ENCODE peak calls at places on chromosomes 13 and 19, in ten cellular contexts. One of them, this sample, is unnamed.

GRCh38 chr19:27746691-27747380 is 1466.1 kb downstream of the UQCRFS1 start:
- DNase-seq in naive thymus-derived CD4-positive, alpha-beta T cell: no peak
- DNase-seq in HL-60: no peak
- DNase-seq in neuronal stem cell: no peak
- DNase-seq in HCT116: no peak
- DNase-seq in psoas muscle: peak
- DNase-seq in SK-N-SH: peak
- DNase-seq in thoracic aorta: no peak
- DNase-seq in astrocyte: peak
- DNase-seq in stomach: peak
- DNase-seq in this sample: peak

GRCh38 chr19:30349131-30349730 is 23.0 kb upstream of the ZNF536 start:
- DNase-seq in naive thymus-derived CD4-positive, alpha-beta T cell: no peak
- DNase-seq in HL-60: no peak
- DNase-seq in neuronal stem cell: no peak
- DNase-seq in HCT116: no peak
- DNase-seq in psoas muscle: peak
- DNase-seq in SK-N-SH: no peak
- DNase-seq in thoracic aorta: no peak
- DNase-seq in astrocyte: no peak
- DNase-seq in stomach: no peak
- DNase-seq in this sample: no peak

GRCh38 chr19:36113895-36114762 is 546 bp downstream of the POLR2I start:
- DNase-seq in naive thymus-derived CD4-positive, alpha-beta T cell: peak
- DNase-seq in HL-60: no peak
- DNase-seq in neuronal stem cell: no peak
- DNase-seq in HCT116: no peak
- DNase-seq in psoas muscle: no peak
- DNase-seq in SK-N-SH: peak
- DNase-seq in thoracic aorta: no peak
- DNase-seq in astrocyte: peak
- DNase-seq in stomach: peak
- DNase-seq in this sample: peak

GRCh38 chr19:14430712-14431111 is 2.4 kb upstream of the PKN1 start:
- DNase-seq in naive thymus-derived CD4-positive, alpha-beta T cell: no peak
- DNase-seq in HL-60: no peak
- DNase-seq in neuronal stem cell: no peak
- DNase-seq in HCT116: no peak
- DNase-seq in psoas muscle: no peak
- DNase-seq in SK-N-SH: no peak
- DNase-seq in thoracic aorta: no peak
- DNase-seq in astrocyte: no peak
- DNase-seq in stomach: no peak
- DNase-seq in this sample: no peak

GRCh38 chr19:57245066-57245465 is 4.6 kb downstream of the ZNF805 start:
- DNase-seq in naive thymus-derived CD4-positive, alpha-beta T cell: no peak
- DNase-seq in HL-60: no peak
- DNase-seq in neuronal stem cell: no peak
- DNase-seq in HCT116: no peak
- DNase-seq in psoas muscle: no peak
- DNase-seq in SK-N-SH: no peak
- DNase-seq in thoracic aorta: no peak
- DNase-seq in astrocyte: no peak
- DNase-seq in stomach: no peak
- DNase-seq in this sample: no peak

GRCh38 chr19:7294571-7295212 is 478 bp upstream of the INSR start:
- DNase-seq in naive thymus-derived CD4-positive, alpha-beta T cell: no peak
- DNase-seq in HL-60: peak
- DNase-seq in neuronal stem cell: peak
- DNase-seq in HCT116: peak
- DNase-seq in psoas muscle: peak
- DNase-seq in SK-N-SH: peak
- DNase-seq in thoracic aorta: peak
- DNase-seq in astrocyte: peak
- DNase-seq in stomach: peak
- DNase-seq in this sample: peak

GRCh38 chr13:45916859-45917418 is 65.4 kb upstream of the SIAH3 start:
- DNase-seq in naive thymus-derived CD4-positive, alpha-beta T cell: no peak
- DNase-seq in HL-60: no peak
- DNase-seq in neuronal stem cell: no peak
- DNase-seq in HCT116: no peak
- DNase-seq in psoas muscle: no peak
- DNase-seq in SK-N-SH: no peak
- DNase-seq in thoracic aorta: no peak
- DNase-seq in astrocyte: no peak
- DNase-seq in stomach: no peak
- DNase-seq in this sample: no peak

GRCh38 chr13:27712421-27712820 is 79.9 kb upstream of the GSX1 start:
- DNase-seq in naive thymus-derived CD4-positive, alpha-beta T cell: no peak
- DNase-seq in HL-60: no peak
- DNase-seq in neuronal stem cell: no peak
- DNase-seq in HCT116: no peak
- DNase-seq in psoas muscle: no peak
- DNase-seq in SK-N-SH: peak
- DNase-seq in thoracic aorta: no peak
- DNase-seq in astrocyte: no peak
- DNase-seq in stomach: peak
- DNase-seq in this sample: peak

GRCh38 chr13:112732679-112733078 is 42.8 kb downstream of the ATP11A start:
- DNase-seq in naive thymus-derived CD4-positive, alpha-beta T cell: no peak
- DNase-seq in HL-60: no peak
- DNase-seq in neuronal stem cell: no peak
- DNase-seq in HCT116: no peak
- DNase-seq in psoas muscle: no peak
- DNase-seq in SK-N-SH: no peak
- DNase-seq in thoracic aorta: no peak
- DNase-seq in astrocyte: no peak
- DNase-seq in stomach: no peak
- DNase-seq in this sample: no peak

GRCh38 chr13:88919970-88920628 is 1248.9 kb downstream of the SLITRK5 start:
- DNase-seq in naive thymus-derived CD4-positive, alpha-beta T cell: no peak
- DNase-seq in HL-60: peak
- DNase-seq in neuronal stem cell: no peak
- DNase-seq in HCT116: no peak
- DNase-seq in psoas muscle: no peak
- DNase-seq in SK-N-SH: no peak
- DNase-seq in thoracic aorta: no peak
- DNase-seq in astrocyte: no peak
- DNase-seq in stomach: no peak
- DNase-seq in this sample: no peak

GRCh38 chr13:93409001-93409400 is 182.4 kb downstream of the GPC6 start:
- DNase-seq in naive thymus-derived CD4-positive, alpha-beta T cell: no peak
- DNase-seq in HL-60: no peak
- DNase-seq in neuronal stem cell: no peak
- DNase-seq in HCT116: no peak
- DNase-seq in psoas muscle: no peak
- DNase-seq in SK-N-SH: no peak
- DNase-seq in thoracic aorta: no peak
- DNase-seq in astrocyte: peak
- DNase-seq in stomach: no peak
- DNase-seq in this sample: no peak

GRCh38 chr13:76745246-76746200 is 140.7 kb downstream of the KCTD12 start:
- DNase-seq in naive thymus-derived CD4-positive, alpha-beta T cell: no peak
- DNase-seq in HL-60: peak
- DNase-seq in neuronal stem cell: no peak
- DNase-seq in HCT116: no peak
- DNase-seq in psoas muscle: no peak
- DNase-seq in SK-N-SH: no peak
- DNase-seq in thoracic aorta: no peak
- DNase-seq in astrocyte: no peak
- DNase-seq in stomach: no peak
- DNase-seq in this sample: no peak

GRCh38 chr13:25249001-25249543 is 38.2 kb downstream of the MTMR6 start:
- DNase-seq in naive thymus-derived CD4-positive, alpha-beta T cell: no peak
- DNase-seq in HL-60: peak
- DNase-seq in neuronal stem cell: no peak
- DNase-seq in HCT116: no peak
- DNase-seq in psoas muscle: no peak
- DNase-seq in SK-N-SH: peak
- DNase-seq in thoracic aorta: no peak
- DNase-seq in astrocyte: peak
- DNase-seq in stomach: no peak
- DNase-seq in this sample: peak

GRCh38 chr13:42732073-42732472 is 49.3 kb upstream of the FAM216B start:
- DNase-seq in naive thymus-derived CD4-positive, alpha-beta T cell: no peak
- DNase-seq in HL-60: no peak
- DNase-seq in neuronal stem cell: no peak
- DNase-seq in HCT116: no peak
- DNase-seq in psoas muscle: no peak
- DNase-seq in SK-N-SH: no peak
- DNase-seq in thoracic aorta: no peak
- DNase-seq in astrocyte: no peak
- DNase-seq in stomach: no peak
- DNase-seq in this sample: no peak
- H3K4me3 ChIP-seq in naive thymus-derived CD4-positive, alpha-beta T cell: no peak
- H3K4me3 ChIP-seq in HL-60: no peak
- H3K4me3 ChIP-seq in neuronal stem cell: no peak
- H3K4me3 ChIP-seq in HCT116: no peak
- H3K4me3 ChIP-seq in psoas muscle: no peak
- H3K4me3 ChIP-seq in SK-N-SH: no peak
- H3K4me3 ChIP-seq in thoracic aorta: no peak
- H3K4me3 ChIP-seq in astrocyte: no peak
- H3K4me3 ChIP-seq in stomach: no peak
- H3K4me3 ChIP-seq in this sample: no peak

GRCh38 chr13:99083976-99084375 is 106.1 kb upstream of the DOCK9 start:
- DNase-seq in naive thymus-derived CD4-positive, alpha-beta T cell: peak
- DNase-seq in HL-60: no peak
- DNase-seq in neuronal stem cell: no peak
- DNase-seq in HCT116: no peak
- DNase-seq in psoas muscle: no peak
- DNase-seq in SK-N-SH: no peak
- DNase-seq in thoracic aorta: no peak
- DNase-seq in astrocyte: no peak
- DNase-seq in stomach: no peak
- DNase-seq in this sample: no peak
- H3K27ac ChIP-seq in naive thymus-derived CD4-positive, alpha-beta T cell: peak
- H3K27ac ChIP-seq in HL-60: no peak
- H3K27ac ChIP-seq in neuronal stem cell: no peak
- H3K27ac ChIP-seq in HCT116: no peak
- H3K27ac ChIP-seq in psoas muscle: no peak
- H3K27ac ChIP-seq in SK-N-SH: peak
- H3K27ac ChIP-seq in thoracic aorta: no peak
- H3K27ac ChIP-seq in astrocyte: no peak
- H3K27ac ChIP-seq in stomach: no peak
- H3K27ac ChIP-seq in this sample: no peak

GRCh38 chr19:1214299-1214861 is 8.8 kb downstream of the STK11 start:
- DNase-seq in naive thymus-derived CD4-positive, alpha-beta T cell: no peak
- DNase-seq in HL-60: no peak
- DNase-seq in neuronal stem cell: no peak
- DNase-seq in HCT116: no peak
- DNase-seq in psoas muscle: no peak
- DNase-seq in SK-N-SH: no peak
- DNase-seq in thoracic aorta: no peak
- DNase-seq in astrocyte: no peak
- DNase-seq in stomach: no peak
- DNase-seq in this sample: no peak

GRCh38 chr19:1217366-1217765 is 11.8 kb downstream of the STK11 start:
- DNase-seq in naive thymus-derived CD4-positive, alpha-beta T cell: no peak
- DNase-seq in HL-60: no peak
- DNase-seq in neuronal stem cell: no peak
- DNase-seq in HCT116: no peak
- DNase-seq in psoas muscle: peak
- DNase-seq in SK-N-SH: no peak
- DNase-seq in thoracic aorta: no peak
- DNase-seq in astrocyte: no peak
- DNase-seq in stomach: no peak
- DNase-seq in this sample: no peak

GRCh38 chr19:1216756-1217155 is 11.2 kb downstream of the STK11 start:
- DNase-seq in naive thymus-derived CD4-positive, alpha-beta T cell: no peak
- DNase-seq in HL-60: no peak
- DNase-seq in neuronal stem cell: no peak
- DNase-seq in HCT116: no peak
- DNase-seq in psoas muscle: no peak
- DNase-seq in SK-N-SH: no peak
- DNase-seq in thoracic aorta: no peak
- DNase-seq in astrocyte: no peak
- DNase-seq in stomach: no peak
- DNase-seq in this sample: no peak

GRCh38 chr19:1213391-1214286 is 8.1 kb downstream of the STK11 start:
- DNase-seq in naive thymus-derived CD4-positive, alpha-beta T cell: peak
- DNase-seq in HL-60: peak
- DNase-seq in neuronal stem cell: no peak
- DNase-seq in HCT116: no peak
- DNase-seq in psoas muscle: peak
- DNase-seq in SK-N-SH: peak
- DNase-seq in thoracic aorta: no peak
- DNase-seq in astrocyte: peak
- DNase-seq in stomach: peak
- DNase-seq in this sample: no peak

DNA sequence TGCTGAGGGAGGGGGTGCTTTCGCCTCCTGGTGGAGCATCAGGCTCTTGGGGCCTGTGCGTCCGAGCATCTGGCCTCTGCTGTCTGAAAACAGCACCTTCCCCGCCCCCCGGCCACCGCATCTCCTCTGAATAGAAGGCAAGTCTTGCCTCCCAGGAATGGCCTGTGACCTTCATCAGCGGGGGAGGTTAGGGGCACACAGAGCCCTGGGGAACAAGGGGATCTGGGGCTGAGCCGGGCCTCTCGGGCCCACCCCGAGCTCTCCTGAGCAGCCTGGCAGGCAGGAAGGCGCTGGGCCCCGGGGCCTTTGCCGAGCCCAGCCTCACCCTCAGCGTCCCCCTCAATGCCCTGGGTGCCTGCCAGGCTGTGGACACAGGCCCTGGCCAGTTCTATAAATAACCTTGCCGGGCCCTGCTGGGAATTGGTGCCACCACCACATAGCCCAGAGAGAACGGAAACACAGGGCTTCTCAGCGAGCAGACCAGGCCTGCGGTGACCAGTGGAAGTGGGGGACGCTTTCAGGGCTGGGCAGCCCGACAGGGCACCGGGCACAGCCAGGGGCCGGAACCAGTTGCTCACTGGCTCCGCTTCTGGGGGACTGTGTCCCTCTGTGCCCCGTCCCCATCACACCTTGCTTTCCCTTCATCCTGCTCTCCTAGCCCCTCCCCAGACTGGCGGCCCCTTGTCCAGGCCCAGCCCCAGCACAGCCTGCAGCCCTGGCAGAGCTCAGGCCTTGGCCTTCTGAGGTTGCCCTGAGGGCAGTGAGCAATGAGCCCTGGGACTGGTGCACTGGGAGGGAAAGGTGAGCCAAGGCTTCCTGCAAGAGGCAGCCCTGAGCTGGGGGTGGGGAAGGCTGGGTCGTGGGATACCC is 9.5 kb downstream of the STK11 start:
- DNase-seq in naive thymus-derived CD4-positive, alpha-beta T cell: no peak
- DNase-seq in HL-60: no peak
- DNase-seq in neuronal stem cell: no peak
- DNase-seq in HCT116: no peak
- DNase-seq in psoas muscle: peak
- DNase-seq in SK-N-SH: peak
- DNase-seq in thoracic aorta: no peak
- DNase-seq in astrocyte: no peak
- DNase-seq in stomach: peak
- DNase-seq in this sample: no peak
- H3K4me3 ChIP-seq in naive thymus-derived CD4-positive, alpha-beta T cell: no peak
- H3K4me3 ChIP-seq in HL-60: no peak
- H3K4me3 ChIP-seq in neuronal stem cell: no peak
- H3K4me3 ChIP-seq in HCT116: no peak
- H3K4me3 ChIP-seq in psoas muscle: peak
- H3K4me3 ChIP-seq in SK-N-SH: peak
- H3K4me3 ChIP-seq in thoracic aorta: peak
- H3K4me3 ChIP-seq in astrocyte: no peak
- H3K4me3 ChIP-seq in stomach: peak
- H3K4me3 ChIP-seq in this sample: no peak

GRCh38 chr19:50983625-50984292 is at the start of gene KLK7:
- DNase-seq in naive thymus-derived CD4-positive, alpha-beta T cell: no peak
- DNase-seq in HL-60: no peak
- DNase-seq in neuronal stem cell: no peak
- DNase-seq in HCT116: no peak
- DNase-seq in psoas muscle: no peak
- DNase-seq in SK-N-SH: no peak
- DNase-seq in thoracic aorta: no peak
- DNase-seq in astrocyte: no peak
- DNase-seq in stomach: no peak
- DNase-seq in this sample: no peak
- H3K27ac ChIP-seq in naive thymus-derived CD4-positive, alpha-beta T cell: no peak
- H3K27ac ChIP-seq in HL-60: no peak
- H3K27ac ChIP-seq in neuronal stem cell: no peak
- H3K27ac ChIP-seq in HCT116: no peak
- H3K27ac ChIP-seq in psoas muscle: no peak
- H3K27ac ChIP-seq in SK-N-SH: no peak
- H3K27ac ChIP-seq in thoracic aorta: no peak
- H3K27ac ChIP-seq in astrocyte: no peak
- H3K27ac ChIP-seq in stomach: no peak
- H3K27ac ChIP-seq in this sample: no peak

This sample was measured in WERI-Rb-1.